ENCODE peak calls at places on chromosomes 1 and 21, in nine cellular contexts. One of them, this sample, is unnamed.

GRCh38 chr1:189782280-189782679 is 695.4 kb downstream of the BRINP3 start:
- DNase-seq in heart right ventricle: no peak
- DNase-seq in fibroblast of lung: no peak
- DNase-seq in heart left ventricle: no peak
- DNase-seq in astrocyte: no peak
- DNase-seq in tibial artery: no peak
- DNase-seq in neural progenitor cell: peak; percentile 4
- DNase-seq in testis: no peak
- DNase-seq in lower lobe of right lung: no peak
- DNase-seq in this sample: no peak

GRCh38 chr1:200118779-200119505 is 91.4 kb downstream of the NR5A2 start:
- DNase-seq in lower lobe of right lung: no peak
- DNase-seq in tibial artery: no peak
- DNase-seq in heart right ventricle: no peak
- DNase-seq in heart left ventricle: no peak
- DNase-seq in astrocyte: no peak
- DNase-seq in fibroblast of lung: no peak
- DNase-seq in testis: no peak
- DNase-seq in neural progenitor cell: no peak
- DNase-seq in this sample: no peak

GRCh38 chr1:177858222-177858894 is 111.5 kb downstream of the SEC16B start:
- DNase-seq in heart left ventricle: no peak
- DNase-seq in tibial artery: no peak
- DNase-seq in fibroblast of lung: peak; percentile 32
- DNase-seq in astrocyte: peak; percentile 9
- DNase-seq in testis: no peak
- DNase-seq in heart right ventricle: no peak
- DNase-seq in neural progenitor cell: no peak
- DNase-seq in lower lobe of right lung: no peak
- DNase-seq in this sample: no peak

GRCh38 chr21:44259082-44259705 is 2.5 kb downstream of the DNMT3L start:
- DNase-seq in neural progenitor cell: no peak
- DNase-seq in fibroblast of lung: peak; percentile 8
- DNase-seq in tibial artery: no peak
- DNase-seq in heart left ventricle: no peak
- DNase-seq in testis: no peak
- DNase-seq in lower lobe of right lung: no peak
- DNase-seq in astrocyte: peak; percentile 1
- DNase-seq in heart right ventricle: no peak
- DNase-seq in this sample: no peak

GRCh38 chr1:53640696-53641065 is 98.3 kb downstream of the GLIS1 start:
- DNase-seq in astrocyte: no peak
- DNase-seq in tibial artery: no peak
- DNase-seq in heart right ventricle: no peak
- DNase-seq in fibroblast of lung: no peak
- DNase-seq in heart left ventricle: no peak
- DNase-seq in lower lobe of right lung: peak; percentile 6
- DNase-seq in neural progenitor cell: no peak
- DNase-seq in testis: no peak
- DNase-seq in this sample: no peak

GRCh38 chr1:99776133-99776532 is 9.7 kb upstream of the FRRS1 start:
- DNase-seq in neural progenitor cell: no peak
- DNase-seq in heart right ventricle: no peak
- DNase-seq in fibroblast of lung: no peak
- DNase-seq in astrocyte: no peak
- DNase-seq in testis: no peak
- DNase-seq in heart left ventricle: no peak
- DNase-seq in tibial artery: no peak
- DNase-seq in lower lobe of right lung: no peak
- DNase-seq in this sample: no peak

GRCh38 chr1:69269491-69269890 is 298.2 kb upstream of the LRRC7 start:
- DNase-seq in heart left ventricle: no peak
- DNase-seq in neural progenitor cell: no peak
- DNase-seq in fibroblast of lung: no peak
- DNase-seq in astrocyte: no peak
- DNase-seq in tibial artery: no peak
- DNase-seq in testis: no peak
- DNase-seq in heart right ventricle: no peak
- DNase-seq in lower lobe of right lung: no peak
- DNase-seq in this sample: no peak

GRCh38 chr1:6547301-6547700 is 7.0 kb downstream of the NOL9 start:
- DNase-seq in lower lobe of right lung: no peak
- DNase-seq in heart left ventricle: no peak
- DNase-seq in neural progenitor cell: no peak
- DNase-seq in tibial artery: no peak
- DNase-seq in astrocyte: no peak
- DNase-seq in heart right ventricle: no peak
- DNase-seq in testis: no peak
- DNase-seq in fibroblast of lung: peak; percentile 17
- DNase-seq in this sample: no peak

GRCh38 chr21:42892582-42892930 is 553 bp upstream of the NDUFV3 start:
- DNase-seq in astrocyte: no peak
- DNase-seq in heart left ventricle: no peak
- DNase-seq in lower lobe of right lung: no peak
- DNase-seq in neural progenitor cell: no peak
- DNase-seq in fibroblast of lung: no peak
- DNase-seq in testis: no peak
- DNase-seq in tibial artery: no peak
- DNase-seq in heart right ventricle: no peak
- DNase-seq in this sample: no peak

GRCh38 chr1:220516014-220516721 is 11.8 kb upstream of the MARK1 start:
- DNase-seq in heart right ventricle: no peak
- DNase-seq in testis: no peak
- DNase-seq in tibial artery: no peak
- DNase-seq in lower lobe of right lung: no peak
- DNase-seq in neural progenitor cell: no peak
- DNase-seq in heart left ventricle: no peak
- DNase-seq in astrocyte: peak; percentile 23
- DNase-seq in fibroblast of lung: peak; percentile 36
- DNase-seq in this sample: no peak

GRCh38 chr21:38525454-38525853 is 27.2 kb upstream of the ERG start:
- DNase-seq in neural progenitor cell: no peak
- DNase-seq in fibroblast of lung: no peak
- DNase-seq in lower lobe of right lung: no peak
- DNase-seq in heart right ventricle: no peak
- DNase-seq in heart left ventricle: no peak
- DNase-seq in astrocyte: no peak
- DNase-seq in testis: no peak
- DNase-seq in tibial artery: no peak
- DNase-seq in this sample: no peak

GRCh38 chr1:15761729-15762128 is 3.1 kb downstream of the FBLIM1 start:
- DNase-seq in neural progenitor cell: no peak
- DNase-seq in lower lobe of right lung: no peak
- DNase-seq in fibroblast of lung: no peak
- DNase-seq in testis: no peak
- DNase-seq in heart left ventricle: no peak
- DNase-seq in tibial artery: no peak
- DNase-seq in astrocyte: no peak
- DNase-seq in heart right ventricle: no peak
- DNase-seq in this sample: no peak

GRCh38 chr1:191690931-191691330 is 467.3 kb upstream of the RGS18 start:
- DNase-seq in astrocyte: no peak
- DNase-seq in lower lobe of right lung: no peak
- DNase-seq in testis: no peak
- DNase-seq in tibial artery: no peak
- DNase-seq in neural progenitor cell: no peak
- DNase-seq in fibroblast of lung: no peak
- DNase-seq in heart right ventricle: no peak
- DNase-seq in heart left ventricle: no peak
- DNase-seq in this sample: no peak

GRCh38 chr21:38984982-38985422 is 179.3 kb downstream of the ETS2 start:
- DNase-seq in lower lobe of right lung: no peak
- DNase-seq in testis: no peak
- DNase-seq in heart left ventricle: no peak
- DNase-seq in fibroblast of lung: peak; percentile 92
- DNase-seq in astrocyte: peak; percentile 92
- DNase-seq in tibial artery: no peak
- DNase-seq in heart right ventricle: no peak
- DNase-seq in neural progenitor cell: no peak
- DNase-seq in this sample: no peak

GRCh38 chr1:223001653-223002634 is 141.1 kb downstream of the TLR5 start:
- DNase-seq in fibroblast of lung: no peak
- DNase-seq in neural progenitor cell: no peak
- DNase-seq in lower lobe of right lung: no peak
- DNase-seq in heart right ventricle: no peak
- DNase-seq in astrocyte: no peak
- DNase-seq in testis: no peak
- DNase-seq in tibial artery: no peak
- DNase-seq in heart left ventricle: no peak
- DNase-seq in this sample: no peak
- TF ChIP-seq CTCF in fibroblast of lung: peak; percentile 44
- TF ChIP-seq CTCF in neural progenitor cell: peak; percentile 25
- TF ChIP-seq CTCF in lower lobe of right lung: peak; percentile 8
- TF ChIP-seq CTCF in heart right ventricle: no peak
- TF ChIP-seq CTCF in astrocyte: no peak
- TF ChIP-seq CTCF in testis: no peak
- TF ChIP-seq CTCF in tibial artery: no peak
- TF ChIP-seq CTCF in heart left ventricle: no peak
- TF ChIP-seq CTCF in this sample: peak; percentile 20

DNA sequence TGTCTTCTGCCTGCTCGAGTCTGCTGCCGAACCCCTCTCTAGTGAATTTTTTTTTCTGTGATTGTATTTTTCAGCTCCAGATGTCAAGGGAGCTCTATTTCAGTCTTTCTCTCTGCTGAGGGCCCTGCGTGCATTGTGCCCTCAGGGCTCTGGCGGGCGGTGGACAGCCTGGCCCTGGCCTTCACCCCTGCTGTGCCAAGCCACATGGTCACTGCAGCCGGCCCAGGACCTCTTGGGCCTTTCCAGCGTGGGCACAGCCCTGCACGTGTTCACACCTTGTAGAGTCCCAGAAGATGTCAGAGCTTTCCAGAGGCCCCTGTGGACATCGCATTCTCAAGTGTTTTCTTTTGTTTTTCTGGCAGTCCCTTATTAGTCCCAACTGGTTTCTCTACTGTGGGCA is 55.7 kb downstream of the PCNT start:
- DNase-seq in testis: no peak
- DNase-seq in lower lobe of right lung: no peak
- DNase-seq in astrocyte: no peak
- DNase-seq in neural progenitor cell: no peak
- DNase-seq in heart right ventricle: no peak
- DNase-seq in heart left ventricle: no peak
- DNase-seq in tibial artery: no peak
- DNase-seq in fibroblast of lung: no peak
- DNase-seq in this sample: no peak
- H3K27ac ChIP-seq in testis: no peak overlapping the region
- H3K27ac ChIP-seq in lower lobe of right lung: no peak overlapping the region
- H3K27ac ChIP-seq in astrocyte: no peak overlapping the region
- H3K27ac ChIP-seq in neural progenitor cell: no peak overlapping the region
- H3K27ac ChIP-seq in heart right ventricle: no peak overlapping the region
- H3K27ac ChIP-seq in heart left ventricle: no peak overlapping the region
- H3K27ac ChIP-seq in tibial artery: no peak overlapping the region
- H3K27ac ChIP-seq in fibroblast of lung: no peak overlapping the region
- H3K27ac ChIP-seq in this sample: no peak overlapping the region

GRCh38 chr1:23283660-23284602 is 60.2 kb downstream of the HNRNPR start:
- DNase-seq in lower lobe of right lung: no peak
- DNase-seq in neural progenitor cell: no peak
- DNase-seq in testis: no peak
- DNase-seq in heart right ventricle: no peak
- DNase-seq in astrocyte: peak; percentile 57
- DNase-seq in fibroblast of lung: peak; percentile 73
- DNase-seq in heart left ventricle: no peak
- DNase-seq in tibial artery: no peak
- DNase-seq in this sample: no peak

GRCh38 chr1:23286401-23286800 is 57.7 kb downstream of the HNRNPR start:
- DNase-seq in heart left ventricle: no peak
- DNase-seq in lower lobe of right lung: no peak
- DNase-seq in neural progenitor cell: no peak
- DNase-seq in testis: no peak
- DNase-seq in tibial artery: no peak
- DNase-seq in fibroblast of lung: peak; percentile 29
- DNase-seq in heart right ventricle: no peak
- DNase-seq in astrocyte: peak; percentile 18
- DNase-seq in this sample: no peak

GRCh38 chr1:23278717-23279116 is 61.4 kb upstream of the HTR1D start:
- DNase-seq in neural progenitor cell: no peak
- DNase-seq in tibial artery: no peak
- DNase-seq in testis: no peak
- DNase-seq in fibroblast of lung: no peak
- DNase-seq in heart right ventricle: no peak
- DNase-seq in heart left ventricle: no peak
- DNase-seq in astrocyte: no peak
- DNase-seq in lower lobe of right lung: no peak
- DNase-seq in this sample: no peak

DNA sequence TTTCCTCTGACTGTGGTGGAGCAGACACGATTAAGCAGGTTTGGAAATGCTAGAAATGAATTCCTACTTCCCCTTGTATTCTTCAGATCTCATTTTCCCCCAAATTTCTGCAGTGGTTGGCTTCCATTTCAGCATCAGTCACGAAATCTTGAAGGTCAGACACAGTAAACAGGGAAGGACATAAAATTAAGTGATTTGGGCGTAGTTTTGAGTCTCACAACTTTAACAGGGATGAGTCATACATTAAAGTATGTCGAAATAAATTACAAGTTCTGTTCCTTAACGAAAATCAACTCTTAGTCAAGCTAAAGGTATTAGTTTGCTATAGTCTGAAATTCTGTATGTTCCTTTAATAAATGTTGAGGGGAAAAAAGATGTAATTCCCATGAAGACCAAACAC is 61.1 kb downstream of the HNRNPR start:
- DNase-seq in neural progenitor cell: no peak
- DNase-seq in heart right ventricle: no peak
- DNase-seq in heart left ventricle: no peak
- DNase-seq in tibial artery: no peak
- DNase-seq in astrocyte: peak; percentile 80
- DNase-seq in testis: no peak
- DNase-seq in lower lobe of right lung: no peak
- DNase-seq in fibroblast of lung: peak; percentile 82
- DNase-seq in this sample: no peak
- H3K36me3 ChIP-seq in neural progenitor cell: peaks cover 22% of the 10 kb centered on the region
- H3K36me3 ChIP-seq in heart right ventricle: peaks cover 7% of the 10 kb centered on the region
- H3K36me3 ChIP-seq in heart left ventricle: peaks cover 66% of the 10 kb centered on the region
- H3K36me3 ChIP-seq in tibial artery: peaks cover 42% of the 10 kb centered on the region
- H3K36me3 ChIP-seq in astrocyte: peaks cover 47% of the 10 kb centered on the region
- H3K36me3 ChIP-seq in testis: no peaks in the 10 kb centered on the region
- H3K36me3 ChIP-seq in lower lobe of right lung: peaks cover 45% of the 10 kb centered on the region
- H3K36me3 ChIP-seq in fibroblast of lung: peaks cover 2% of the 10 kb centered on the region
- H3K36me3 ChIP-seq in this sample: peaks cover 51% of the 10 kb centered on the region

GRCh38 chr1:19229828-19230325 is 19.8 kb upstream of the UBR4 start:
- DNase-seq in testis: no peak
- DNase-seq in neural progenitor cell: no peak
- DNase-seq in heart left ventricle: no peak
- DNase-seq in lower lobe of right lung: no peak
- DNase-seq in heart right ventricle: no peak
- DNase-seq in fibroblast of lung: no peak
- DNase-seq in astrocyte: no peak
- DNase-seq in tibial artery: no peak
- DNase-seq in this sample: no peak

GRCh38 chr1:19234224-19234623 is 17.1 kb downstream of the EMC1 start:
- DNase-seq in testis: no peak
- DNase-seq in fibroblast of lung: no peak
- DNase-seq in heart left ventricle: no peak
- DNase-seq in tibial artery: no peak
- DNase-seq in lower lobe of right lung: no peak
- DNase-seq in neural progenitor cell: no peak
- DNase-seq in heart right ventricle: no peak
- DNase-seq in astrocyte: no peak
- DNase-seq in this sample: no peak

GRCh38 chr1:19229229-19229628 is 19.2 kb upstream of the UBR4 start:
- DNase-seq in testis: no peak
- DNase-seq in neural progenitor cell: no peak
- DNase-seq in lower lobe of right lung: no peak
- DNase-seq in fibroblast of lung: no peak
- DNase-seq in astrocyte: no peak
- DNase-seq in heart left ventricle: no peak
- DNase-seq in heart right ventricle: no peak
- DNase-seq in tibial artery: no peak
- DNase-seq in this sample: no peak

GRCh38 chr1:19232526-19232851 is 18.8 kb downstream of the EMC1 start:
- DNase-seq in heart right ventricle: no peak
- DNase-seq in astrocyte: no peak
- DNase-seq in testis: peak; percentile 82
- DNase-seq in heart left ventricle: peak; percentile 39
- DNase-seq in neural progenitor cell: no peak
- DNase-seq in fibroblast of lung: peak; percentile 37
- DNase-seq in tibial artery: no peak
- DNase-seq in lower lobe of right lung: no peak
- DNase-seq in this sample: no peak
- TF ChIP-seq CTCF in heart right ventricle: no peak
- TF ChIP-seq CTCF in astrocyte: no peak
- TF ChIP-seq CTCF in testis: no peak
- TF ChIP-seq CTCF in heart left ventricle: no peak
- TF ChIP-seq CTCF in neural progenitor cell: no peak
- TF ChIP-seq CTCF in fibroblast of lung: peak; percentile 36
- TF ChIP-seq CTCF in tibial artery: no peak
- TF ChIP-seq CTCF in lower lobe of right lung: peak; percentile 7
- TF ChIP-seq CTCF in this sample: no peak

This sample was measured in WERI-Rb-1.